ENCODE peak calls at places on chromosomes 4 and X, in four cellular contexts. One of them, this sample, is unnamed.

GRCh38 chr4:52160859-52161258 is 109.8 kb downstream of the SPATA18 start:
- DNase-seq in K562: no peak
- DNase-seq in IMR-90: no peak
- DNase-seq in GM12878: no peak
- DNase-seq in this sample: no peak

GRCh38 chr4:13627185-13627605 is 330 bp downstream of the BOD1L1 start:
- DNase-seq in GM12878: no peak
- DNase-seq in IMR-90: no peak
- DNase-seq in K562: no peak
- DNase-seq in this sample: peak

GRCh38 chr4:110475881-110476818 is at the start of gene ENPEP:
- DNase-seq in IMR-90: peak
- DNase-seq in K562: no peak
- DNase-seq in GM12878: no peak
- DNase-seq in this sample: no peak

GRCh38 chr4:182271731-182272525 is 28.7 kb downstream of the TENM3 start:
- DNase-seq in IMR-90: peak
- DNase-seq in K562: no peak
- DNase-seq in GM12878: no peak
- DNase-seq in this sample: no peak

GRCh38 chrX:103446665-103447302 is 70.4 kb downstream of the BEX3 start:
- DNase-seq in IMR-90: peak
- DNase-seq in K562: no peak
- DNase-seq in GM12878: no peak
- DNase-seq in this sample: no peak

GRCh38 chr4:108396900-108397299 is 223.5 kb upstream of the RPL34 start:
- DNase-seq in GM12878: no peak
- DNase-seq in K562: no peak
- DNase-seq in IMR-90: no peak
- DNase-seq in this sample: no peak

GRCh38 chr4:105460306-105460705 is 13.6 kb downstream of the PPA2 start:
- DNase-seq in K562: no peak
- DNase-seq in IMR-90: no peak
- DNase-seq in GM12878: no peak
- DNase-seq in this sample: no peak

GRCh38 chr4:2400841-2401609 is 17.4 kb downstream of the ZFYVE28 start:
- DNase-seq in GM12878: no peak
- DNase-seq in IMR-90: no peak
- DNase-seq in K562: no peak
- DNase-seq in this sample: no peak

GRCh38 chr4:173899813-173900212 is 369.8 kb upstream of the HAND2 start:
- DNase-seq in K562: no peak
- DNase-seq in GM12878: no peak
- DNase-seq in IMR-90: no peak
- DNase-seq in this sample: no peak

GRCh38 chrX:136344321-136344720 is 43.6 kb downstream of the ADGRG4 start:
- DNase-seq in IMR-90: no peak
- DNase-seq in GM12878: no peak
- DNase-seq in K562: no peak
- DNase-seq in this sample: no peak

GRCh38 chr4:48796191-48796926 is 16.3 kb upstream of the FRYL start:
- DNase-seq in GM12878: no peak
- DNase-seq in K562: no peak
- DNase-seq in IMR-90: no peak
- DNase-seq in this sample: no peak

GRCh38 chr4:13088726-13089658 is 395.1 kb downstream of the RAB28 start:
- DNase-seq in K562: no peak
- DNase-seq in GM12878: no peak
- DNase-seq in IMR-90: no peak
- DNase-seq in this sample: no peak

GRCh38 chr4:142347241-142347640 is 498.9 kb downstream of the INPP4B start:
- DNase-seq in GM12878: no peak
- DNase-seq in IMR-90: peak
- DNase-seq in K562: no peak
- DNase-seq in this sample: no peak

GRCh38 chr4:154304679-154305078 is 186.9 kb downstream of the DCHS2 start:
- DNase-seq in GM12878: no peak
- DNase-seq in K562: no peak
- DNase-seq in IMR-90: no peak
- DNase-seq in this sample: no peak

GRCh38 chrX:72003811-72004750 is 93.4 kb downstream of the NHSL2 start:
- DNase-seq in GM12878: no peak
- DNase-seq in K562: no peak
- DNase-seq in IMR-90: no peak
- DNase-seq in this sample: peak

GRCh38 chr4:7785017-7785416 is 154.6 kb downstream of the AFAP1 start:
- DNase-seq in K562: no peak
- DNase-seq in GM12878: no peak
- DNase-seq in IMR-90: peak
- DNase-seq in this sample: peak

GRCh38 chr4:173119818-173120217 is 48.8 kb upstream of the GALNT7 start:
- DNase-seq in GM12878: no peak
- DNase-seq in IMR-90: no peak
- DNase-seq in K562: no peak
- DNase-seq in this sample: no peak

GRCh38 chrX:4043951-4044350 is 330.5 kb upstream of the PRKX start:
- DNase-seq in GM12878: no peak
- DNase-seq in K562: no peak
- DNase-seq in IMR-90: no peak
- DNase-seq in this sample: no peak

GRCh38 chr4:63717384-63717783 is 691.9 kb downstream of the TECRL start:
- DNase-seq in GM12878: peak
- DNase-seq in IMR-90: no peak
- DNase-seq in K562: peak
- DNase-seq in this sample: no peak

GRCh38 chr4:7055111-7055989 is 12.2 kb downstream of the TADA2B start:
- DNase-seq in IMR-90: peak
- DNase-seq in K562: no peak
- DNase-seq in GM12878: no peak
- DNase-seq in this sample: peak

GRCh38 chr4:3229328-3229727 is 19.6 kb upstream of the MSANTD1 start:
- DNase-seq in IMR-90: no peak
- DNase-seq in K562: no peak
- DNase-seq in GM12878: no peak
- DNase-seq in this sample: no peak

GRCh38 chrX:57677132-57677858 is 2.8 kb downstream of the NLRP2B start:
- DNase-seq in IMR-90: no peak
- DNase-seq in K562: no peak
- DNase-seq in GM12878: no peak
- DNase-seq in this sample: no peak

GRCh38 chr4:125268065-125268755 is 46.5 kb upstream of the FAT4 start:
- DNase-seq in GM12878: no peak
- DNase-seq in IMR-90: no peak
- DNase-seq in K562: no peak
- DNase-seq in this sample: no peak

GRCh38 chr4:1544861-1545275 is 138.6 kb upstream of the NKX1-1 start:
- DNase-seq in K562: no peak
- DNase-seq in IMR-90: no peak
- DNase-seq in GM12878: no peak
- DNase-seq in this sample: peak

GRCh38 chrX:102950908-102951866 is 14.1 kb downstream of the RAB40AL start:
- DNase-seq in K562: peak
- DNase-seq in IMR-90: peak
- DNase-seq in GM12878: no peak
- DNase-seq in this sample: peak

GRCh38 chrX:150482537-150483217 is 85.7 kb upstream of the MTM1 start:
- DNase-seq in GM12878: no peak
- DNase-seq in IMR-90: peak
- DNase-seq in K562: peak
- DNase-seq in this sample: peak

GRCh38 chr4:7890635-7891393 is 48.8 kb downstream of the AFAP1 start:
- DNase-seq in IMR-90: peak
- DNase-seq in K562: no peak
- DNase-seq in GM12878: no peak
- DNase-seq in this sample: peak

GRCh38 chr4:52015366-52015765 is 4.8 kb downstream of the LRRC66 start:
- DNase-seq in GM12878: no peak
- DNase-seq in K562: no peak
- DNase-seq in IMR-90: no peak
- DNase-seq in this sample: peak

GRCh38 chr4:82005153-82005552 is 368.6 kb downstream of the HNRNPD start:
- DNase-seq in GM12878: no peak
- DNase-seq in IMR-90: no peak
- DNase-seq in K562: no peak
- DNase-seq in this sample: peak

GRCh38 chrX:133699023-133699728 is 283.9 kb upstream of the GPC4 start:
- DNase-seq in GM12878: no peak
- DNase-seq in K562: no peak
- DNase-seq in IMR-90: no peak
- DNase-seq in this sample: no peak

GRCh38 chrX:30819080-30819479 is 70.0 kb downstream of the TAB3 start:
- DNase-seq in K562: no peak
- DNase-seq in GM12878: no peak
- DNase-seq in IMR-90: no peak
- DNase-seq in this sample: no peak
- TF ChIP-seq FOS in K562: no peak
- TF ChIP-seq FOS in GM12878: no peak
- TF ChIP-seq FOS in IMR-90: no peak
- TF ChIP-seq FOS in this sample: no peak

GRCh38 chr4:119738901-119739300 is 110.3 kb upstream of the PDE5A start:
- DNase-seq in IMR-90: no peak
- DNase-seq in K562: no peak
- DNase-seq in GM12878: no peak
- DNase-seq in this sample: no peak

GRCh38 chr4:119735136-119735770 is 106.6 kb upstream of the PDE5A start:
- DNase-seq in GM12878: no peak
- DNase-seq in K562: no peak
- DNase-seq in IMR-90: peak
- DNase-seq in this sample: peak

GRCh38 chr4:119743644-119744043 is 115.0 kb upstream of the PDE5A start:
- DNase-seq in GM12878: no peak
- DNase-seq in IMR-90: no peak
- DNase-seq in K562: no peak
- DNase-seq in this sample: no peak

GRCh38 chr4:119736559-119736958 is 108.0 kb upstream of the PDE5A start:
- DNase-seq in GM12878: no peak
- DNase-seq in K562: no peak
- DNase-seq in IMR-90: peak
- DNase-seq in this sample: no peak

GRCh38 chr4:119739796-119740195 is 111.2 kb upstream of the PDE5A start:
- DNase-seq in K562: no peak
- DNase-seq in GM12878: no peak
- DNase-seq in IMR-90: no peak
- DNase-seq in this sample: no peak
- TF ChIP-seq FOS in K562: no peak
- TF ChIP-seq FOS in GM12878: no peak
- TF ChIP-seq FOS in IMR-90: no peak
- TF ChIP-seq FOS in this sample: no peak

DNA sequence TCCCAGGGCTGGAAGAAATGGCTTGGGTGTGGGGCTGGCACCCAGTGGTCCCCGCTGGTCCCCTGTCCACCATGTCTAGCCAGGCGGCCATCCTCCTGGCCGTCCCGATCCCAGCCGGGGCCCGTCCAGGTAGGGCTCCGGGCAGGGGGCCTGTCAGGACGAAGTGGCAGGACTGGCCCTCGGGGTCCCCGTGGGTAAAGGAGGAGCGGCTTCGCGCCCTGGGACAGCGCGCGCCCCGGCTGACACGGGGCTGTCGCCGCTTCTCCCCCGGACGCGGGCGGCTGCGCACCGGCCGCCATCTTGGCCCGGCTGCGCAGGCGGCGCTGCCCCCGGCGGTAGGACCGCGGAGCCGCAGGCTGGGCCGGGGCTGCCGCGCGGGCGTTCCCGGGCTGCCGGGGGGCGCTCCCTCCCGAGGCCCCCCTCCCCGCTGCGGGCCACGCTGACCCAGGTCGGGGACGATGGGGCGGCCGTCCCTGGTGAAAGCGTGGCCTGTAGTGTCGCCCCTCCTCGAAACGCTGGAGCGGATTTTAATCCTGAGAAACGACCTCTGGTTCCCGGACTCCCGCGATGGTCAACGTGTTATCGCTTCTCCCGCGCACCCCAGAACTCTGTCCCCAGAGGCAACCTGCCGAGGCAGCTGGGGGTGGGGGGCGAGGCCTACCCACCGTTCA is 60.4 kb upstream of the BCOR start:
- DNase-seq in IMR-90: peak
- DNase-seq in K562: no peak
- DNase-seq in GM12878: no peak
- DNase-seq in this sample: no peak
- TF ChIP-seq FOS in IMR-90: no peak
- TF ChIP-seq FOS in K562: no peak
- TF ChIP-seq FOS in GM12878: no peak
- TF ChIP-seq FOS in this sample: no peak

DNA sequence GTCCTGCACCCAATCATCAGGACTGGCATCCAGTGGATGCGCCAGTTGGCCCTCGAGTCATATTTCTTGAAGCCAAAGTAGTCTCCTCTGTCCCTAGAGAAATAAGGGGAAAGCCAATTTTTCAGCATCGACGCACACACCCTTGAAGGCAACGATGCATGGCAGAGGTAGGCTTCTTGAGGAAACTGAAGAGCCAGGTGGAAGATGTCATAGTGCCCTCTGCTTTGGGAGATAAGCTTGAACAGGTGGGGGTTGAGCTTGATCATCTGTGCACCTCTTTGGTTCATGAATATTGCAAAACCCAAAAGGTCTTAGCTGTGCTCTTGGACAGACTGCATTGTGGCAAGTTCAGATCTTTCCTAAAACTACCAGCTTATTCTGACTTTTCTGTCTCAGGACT is 34.6 kb upstream of the WDR1 start:
- DNase-seq in K562: no peak
- DNase-seq in IMR-90: no peak
- DNase-seq in GM12878: peak
- DNase-seq in this sample: no peak
- TF ChIP-seq FOS in K562: no peak
- TF ChIP-seq FOS in IMR-90: no peak
- TF ChIP-seq FOS in GM12878: no peak
- TF ChIP-seq FOS in this sample: no peak

DNA sequence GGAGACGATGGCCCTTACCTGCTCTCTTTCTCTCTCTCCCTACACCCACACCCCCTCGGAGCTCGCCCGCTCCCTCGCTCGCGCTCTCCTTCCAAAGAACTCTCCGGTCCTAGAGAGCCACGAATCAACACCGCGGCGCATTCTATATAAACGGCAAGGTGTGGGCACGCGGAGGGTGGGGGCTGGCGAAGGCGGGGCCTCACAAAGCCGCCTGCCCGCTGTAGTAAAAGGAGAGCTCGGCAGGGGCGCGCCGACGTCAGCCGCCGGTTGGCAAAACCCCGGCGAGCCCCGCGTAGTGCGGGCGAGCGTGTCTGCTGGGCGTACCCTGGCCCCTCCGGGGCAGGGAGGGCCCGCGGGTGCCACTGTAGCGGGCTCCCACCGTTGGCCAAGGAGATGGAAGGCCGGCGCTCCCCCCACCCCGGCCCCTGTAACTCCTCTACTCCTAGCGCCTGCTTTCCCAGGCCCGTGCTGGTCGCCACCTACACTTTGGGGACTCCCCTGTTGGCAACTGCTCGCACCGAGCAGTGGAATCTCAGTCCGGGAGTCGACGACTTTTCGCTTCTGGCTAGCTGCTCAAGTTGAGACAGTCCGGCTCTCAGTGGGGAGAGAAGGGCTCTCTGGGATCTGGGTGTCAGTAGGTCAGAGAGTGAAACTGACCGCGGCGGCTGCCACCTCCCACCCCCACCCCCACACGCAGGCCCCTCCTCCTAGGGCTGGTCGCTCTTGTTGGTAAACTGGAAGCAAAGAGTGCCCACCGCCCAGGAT is 325.5 kb upstream of the F9 start:
- DNase-seq in K562: peak
- DNase-seq in IMR-90: no peak
- DNase-seq in GM12878: no peak
- DNase-seq in this sample: no peak
- TF ChIP-seq FOS in K562: no peak
- TF ChIP-seq FOS in IMR-90: no peak
- TF ChIP-seq FOS in GM12878: no peak
- TF ChIP-seq FOS in this sample: no peak